ENCODE peak calls at places on chromosome 5, in five cellular contexts. W is lung microvascular endothelial cell; O is activated effector memory CD4-positive, alpha-beta T cell treated with Interleukin-2 at 50 U/mL for 16 hours; B is endothelial cell; Q is HCT116. A is an unnamed sample.

GRCh38 chr5:99315413-99316178 is 386.8 kb upstream of the CHD1 start:
- DNase-seq in Q (no peak), B (no peak), O (no peak), W (no peak), A (no peak)

GRCh38 chr5:149628221-149628620 is 46.9 kb downstream of the ARHGEF37 start:
- DNase-seq in Q (no peak), O (no peak), W (peak), B (no peak), A (peak)

GRCh38 chr5:149443210-149443609 is 64.1 kb upstream of the IL17B start:
- DNase-seq in B (no peak), W (no peak), Q (no peak), O (no peak), A (no peak)

GRCh38 chr5:148145916-148146315 is 22.4 kb upstream of the SPINK14 start:
- DNase-seq in B (peak), Q (no peak), O (no peak), W (peak), A (peak)

GRCh38 chr5:30894811-30895210 is 298.7 kb upstream of the CDH6 start:
- DNase-seq in O (no peak), W (no peak), B (no peak), Q (no peak), A (peak)

GRCh38 chr5:54460181-54460919 is 4.9 kb downstream of the HSPB3 start:
- DNase-seq in W (no peak), B (no peak), Q (no peak), O (no peak), A (no peak)

GRCh38 chr5:149271717-149272558 is at the start of gene AFAP1L1:
- DNase-seq in B (peak), Q (peak), W (peak), O (no peak), A (peak)

GRCh38 chr5:154517181-154517580 is 39.2 kb upstream of the HAND1 start:
- DNase-seq in W (no peak), O (no peak), Q (no peak), B (no peak), A (no peak)

GRCh38 chr5:139650689-139651501 is 2.7 kb downstream of the CXXC5 start:
- DNase-seq in Q (no peak), O (no peak), W (peak), B (no peak), A (no peak)

GRCh38 chr5:158955636-158956035 is 144.1 kb downstream of the EBF1 start:
- DNase-seq in B (no peak), W (no peak), Q (no peak), O (no peak), A (no peak)

GRCh38 chr5:72611111-72611724 is 104.0 kb upstream of the ZNF366 start:
- DNase-seq in B (peak), Q (peak), O (peak), W (peak), A (peak)

GRCh38 chr5:107134931-107135330 is 535.8 kb downstream of the EFNA5 start:
- DNase-seq in Q (no peak), B (no peak), O (no peak), W (no peak), A (no peak)

GRCh38 chr5:28648108-28648507 is 1609.7 kb upstream of the CDH9 start:
- DNase-seq in Q (no peak), B (no peak), W (no peak), O (no peak), A (peak)

GRCh38 chr5:141843156-141843927 is 34.9 kb downstream of the PCDH1 start:
- DNase-seq in O (no peak), W (no peak), Q (no peak), B (no peak), A (no peak)

GRCh38 chr5:163916376-163916775 is 411.0 kb downstream of the MAT2B start:
- DNase-seq in O (no peak), W (no peak), Q (no peak), B (no peak), A (no peak)

GRCh38 chr5:13930721-13931246 is 13.7 kb downstream of the DNAH5 start:
- DNase-seq in Q (no peak), B (no peak), O (no peak), W (peak), A (no peak)

GRCh38 chr5:174091006-174091578 is 45.6 kb downstream of the NSG2 start:
- DNase-seq in W (no peak), O (no peak), Q (no peak), B (no peak), A (peak)

GRCh38 chr5:29238115-29238514 is 1955.4 kb upstream of the CDH6 start:
- DNase-seq in Q (no peak), B (no peak), W (no peak), O (no peak), A (no peak)

GRCh38 chr5:180161420-180162303 is 47.3 kb downstream of the RASGEF1C start:
- DNase-seq in Q (no peak), W (peak), O (no peak), B (no peak), A (no peak)

GRCh38 chr5:154708845-154709244 is 46.3 kb upstream of the LARP1 start:
- DNase-seq in W (no peak), B (no peak), Q (peak), O (no peak), A (no peak)

GRCh38 chr5:166562246-166562645 is 1729.2 kb upstream of the WWC1 start:
- DNase-seq in O (no peak), Q (no peak), B (no peak), W (no peak), A (no peak)

GRCh38 chr5:157828949-157829639 is 29.9 kb downstream of the CLINT1 start:
- DNase-seq in O (no peak), B (peak), W (no peak), Q (no peak), A (peak)

GRCh38 chr5:38780950-38781349 is 64.9 kb upstream of the OSMR start:
- DNase-seq in O (no peak), W (peak), Q (no peak), B (no peak), A (peak)

GRCh38 chr5:124193371-124193789 is 553.1 kb downstream of the ZNF608 start:
- DNase-seq in Q (peak), O (no peak), B (no peak), W (peak), A (no peak)

GRCh38 chr5:34410411-34411139 is 245.6 kb upstream of the RAI14 start:
- DNase-seq in Q (no peak), B (no peak), W (no peak), O (no peak), A (no peak)

GRCh38 chr5:125455041-125455440 is 708.6 kb upstream of the ZNF608 start:
- DNase-seq in W (no peak), O (no peak), Q (no peak), B (no peak), A (no peak)

A was measured in A673.